ENCODE peak calls at places on chromosomes 7 and 10, in ten cellular contexts. G is psoas muscle; J is CD8-positive, alpha-beta T cell; Z is CD4-positive, CD25-positive, alpha-beta regulatory T cell; Y is spleen; C is right atrium auricular region; K is body of pancreas; V is Peyer's patch; D is H7; B is tibial artery. E is an unnamed sample. For H3K36me3, the result is how much of the 10 kb centered on the place peaks cover.

GRCh38 chr7:18590259-18590658 is 94.7 kb downstream of the HDAC9 start:
- DNase-seq in G (no peak), J (no peak), Z (no peak), Y (no peak), C (no peak), K (no peak), V (no peak), D (no peak), B (no peak), E (no peak)

GRCh38 chr10:32454148-32454547 is 8.2 kb downstream of the CCDC7 start:
- DNase-seq in G (no peak), J (no peak), Z (no peak), Y (no peak), C (no peak), K (no peak), V (no peak), D (no peak), B (no peak), E (no peak)

GRCh38 chr7:2170576-2171521 is 61.9 kb downstream of the MAD1L1 start:
- DNase-seq in G (no peak), J (no peak), Z (no peak), Y (no peak), C (peak), K (no peak), V (no peak), D (peak), B (no peak), E (no peak)

GRCh38 chr7:38548605-38549004 is 82.6 kb downstream of the AMPH start:
- DNase-seq in G (no peak), J (no peak), Z (no peak), Y (no peak), C (no peak), K (no peak), V (no peak), D (no peak), B (no peak), E (no peak)

GRCh38 chr10:29588640-29589421 is 45.9 kb downstream of the SVIL start:
- DNase-seq in G (peak), J (no peak), Z (no peak), Y (no peak), C (no peak), K (no peak), V (no peak), D (no peak), B (no peak), E (no peak)

GRCh38 chr10:13183625-13184024 is 22.3 kb downstream of the MCM10 start:
- DNase-seq in G (no peak), J (no peak), Z (no peak), Y (no peak), C (no peak), K (no peak), V (no peak), D (no peak), B (no peak), E (no peak)

GRCh38 chr7:150964593-150965111 is 13.5 kb downstream of the KCNH2 start:
- DNase-seq in G (no peak), J (no peak), Z (no peak), Y (no peak), C (peak), K (no peak), V (no peak), D (peak), B (no peak), E (peak)

GRCh38 chr10:15053061-15053460 is 9.3 kb downstream of the OLAH start:
- DNase-seq in G (no peak), J (no peak), Z (no peak), Y (no peak), C (no peak), K (no peak), V (no peak), D (no peak), B (no peak), E (no peak)

GRCh38 chr7:44639701-44640321 is 33.4 kb downstream of the OGDH start:
- DNase-seq in G (no peak), J (no peak), Z (no peak), Y (no peak), C (peak), K (peak), V (no peak), D (peak), B (no peak), E (peak)

GRCh38 chr10:27742926-27743735 is 2.5 kb downstream of the MKX start:
- DNase-seq in G (peak), J (peak), Z (no peak), Y (peak), C (no peak), K (peak), V (no peak), D (peak), B (peak), E (peak)

GRCh38 chr7:55254242-55254595 is 110.9 kb upstream of the LANCL2 start:
- DNase-seq in G (no peak), J (no peak), Z (no peak), Y (no peak), C (no peak), K (no peak), V (peak), D (peak), B (no peak), E (no peak)

GRCh38 chr7:78587443-78588044 is 789.0 kb downstream of the PHTF2 start:
- DNase-seq in G (no peak), J (no peak), Z (no peak), Y (no peak), C (no peak), K (no peak), V (no peak), D (peak), B (no peak), E (no peak)

GRCh38 chr10:86851329-86852207 is 95.1 kb downstream of the BMPR1A start:
- DNase-seq in G (peak), J (no peak), Z (no peak), Y (no peak), C (no peak), K (no peak), V (no peak), D (no peak), B (no peak), E (no peak)

GRCh38 chr7:135713836-135714470 is 14.0 kb downstream of the SLC13A4 start:
- DNase-seq in G (no peak), J (no peak), Z (no peak), Y (no peak), C (no peak), K (no peak), V (no peak), D (no peak), B (no peak), E (no peak)

GRCh38 chr10:22624289-22624738 is 90.1 kb downstream of the PIP4K2A start:
- DNase-seq in G (no peak), J (no peak), Z (no peak), Y (no peak), C (no peak), K (no peak), V (no peak), D (no peak), B (no peak), E (no peak)

GRCh38 chr7:118918556-118918955 is 694.1 kb downstream of the ANKRD7 start:
- DNase-seq in G (no peak), J (no peak), Z (no peak), Y (no peak), C (no peak), K (no peak), V (no peak), D (no peak), B (no peak), E (no peak)

GRCh38 chr7:17233643-17234397 is 64.6 kb upstream of the AHR start:
- DNase-seq in G (no peak), J (peak), Z (no peak), Y (no peak), C (no peak), K (no peak), V (no peak), D (no peak), B (no peak), E (no peak)

GRCh38 chr10:121771957-121772356 is 155.9 kb downstream of the ATE1 start:
- DNase-seq in G (no peak), J (no peak), Z (no peak), Y (no peak), C (no peak), K (no peak), V (no peak), D (no peak), B (no peak), E (no peak)

GRCh38 chr10:49509904-49510303 is 29.0 kb downstream of the ERCC6 start:
- DNase-seq in G (no peak), J (no peak), Z (no peak), Y (no peak), C (no peak), K (no peak), V (no peak), D (no peak), B (no peak), E (no peak)

GRCh38 chr10:112471878-112472487 is 25.0 kb downstream of the VTI1A start:
- DNase-seq in G (no peak), J (no peak), Z (peak), Y (no peak), C (no peak), K (no peak), V (no peak), D (peak), B (no peak), E (no peak)

GRCh38 chr7:150947761-150948680 is 30.1 kb downstream of the KCNH2 start:
- DNase-seq in G (no peak), J (no peak), Z (no peak), Y (peak), C (no peak), K (no peak), V (peak), D (peak), B (peak), E (no peak)

GRCh38 chr10:44873156-44873555 is 38.0 kb upstream of the TMEM72 start:
- DNase-seq in G (no peak), J (no peak), Z (no peak), Y (no peak), C (peak), K (no peak), V (no peak), D (no peak), B (peak), E (no peak)

GRCh38 chr10:13776861-13777301 is 190.1 kb downstream of the PRPF18 start:
- DNase-seq in G (no peak), J (no peak), Z (no peak), Y (no peak), C (no peak), K (no peak), V (no peak), D (no peak), B (no peak), E (no peak)

GRCh38 chr10:120262857-120263547 is 194.0 kb upstream of the PLPP4 start:
- DNase-seq in G (no peak), J (no peak), Z (no peak), Y (no peak), C (no peak), K (no peak), V (no peak), D (no peak), B (no peak), E (no peak)

DNA sequence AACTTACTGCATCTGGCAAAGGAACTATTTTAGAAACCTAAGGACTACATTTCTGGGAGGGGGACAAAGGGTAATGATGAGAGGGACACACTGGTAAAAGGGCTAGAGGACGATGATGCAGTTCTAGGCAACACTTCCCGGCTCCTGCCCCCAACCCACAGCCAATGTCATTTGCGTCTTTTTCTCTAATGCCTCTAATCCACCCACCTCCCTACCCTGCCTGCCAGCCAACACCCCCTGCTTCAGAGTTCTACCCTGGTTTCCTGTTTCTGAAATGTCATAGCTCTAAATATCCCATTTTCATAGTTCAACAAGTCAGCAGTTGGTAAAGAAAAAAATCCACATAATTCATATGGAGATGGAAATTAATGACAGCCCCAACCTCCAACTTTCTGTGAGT is 79.0 kb downstream of the KIAA1549 start:
- DNase-seq in G (no peak), J (no peak), Z (no peak), Y (no peak), C (no peak), K (no peak), V (no peak), D (no peak), B (no peak), E (no peak)
- H3K36me3 ChIP-seq in G (under half), J (under half), Z (under half), Y (under half), C (under half), K (under half), V (under half), D (under half), B (under half), E (under half)

DNA sequence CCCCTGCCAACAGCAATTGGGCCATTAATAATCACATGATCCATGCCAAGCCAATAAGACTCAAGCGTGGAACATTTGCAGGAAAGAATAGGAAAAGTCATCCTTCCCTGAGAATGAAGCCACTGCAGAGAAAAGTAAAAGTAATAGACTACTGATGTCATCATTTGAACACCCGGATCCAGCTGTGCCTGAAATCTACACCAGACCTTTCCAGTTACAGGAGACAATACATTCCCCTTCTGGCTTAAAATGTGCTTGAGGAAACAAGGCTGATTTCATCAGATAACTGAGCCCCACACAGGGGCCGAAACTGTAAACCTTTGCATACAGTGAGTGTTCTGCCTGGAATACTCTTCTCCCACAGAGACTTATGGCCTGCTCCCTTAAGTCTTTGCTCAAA is 232.8 kb downstream of the KCNMA1 start:
- DNase-seq in G (no peak), J (no peak), Z (no peak), Y (no peak), C (no peak), K (no peak), V (no peak), D (no peak), B (no peak), E (no peak)
- H3K36me3 ChIP-seq in G (under half), J (under half), Z (under half), Y (under half), C (under half), K (under half), V (under half), D (under half), B (under half), E (under half)

DNA sequence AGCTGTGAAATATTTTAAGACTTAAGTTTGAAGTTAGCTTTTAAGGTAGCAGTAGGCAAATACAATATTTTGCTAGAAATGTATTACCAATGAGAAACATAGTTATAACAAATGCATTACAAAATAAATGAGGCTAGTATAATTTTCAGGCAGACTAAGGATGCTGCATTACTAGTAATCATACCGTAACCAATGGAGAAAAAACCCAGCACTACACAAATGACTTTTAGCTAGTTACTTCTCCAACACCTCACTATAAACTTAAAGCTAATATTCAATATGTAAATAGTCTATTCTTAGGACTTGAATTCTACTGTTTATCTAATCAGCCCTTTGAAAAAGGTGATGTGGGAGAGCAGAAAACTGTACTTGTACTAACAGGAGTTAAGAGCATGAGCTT is 285.3 kb upstream of the KLF14 start:
- DNase-seq in G (no peak), J (no peak), Z (no peak), Y (no peak), C (no peak), K (no peak), V (no peak), D (no peak), B (no peak), E (no peak)
- H3K36me3 ChIP-seq in G (under half), J (under half), Z (under half), Y (under half), C (under half), K (under half), V (under half), D (under half), B (under half), E (under half)

GRCh38 chr7:34064511-34065158 is 159.3 kb downstream of the BMPER start:
- DNase-seq in G (peak), J (no peak), Z (no peak), Y (no peak), C (no peak), K (no peak), V (no peak), D (no peak), B (no peak), E (no peak)
- H3K36me3 ChIP-seq in G (under half), J (under half), Z (under half), Y (under half), C (under half), K (under half), V (under half), D (under half), B (under half), E (under half)

GRCh38 chr10:12164085-12164484 is 31.6 kb downstream of the NUDT5 start:
- DNase-seq in G (no peak), J (no peak), Z (no peak), Y (no peak), C (no peak), K (no peak), V (no peak), D (no peak), B (no peak), E (no peak)
- H3K36me3 ChIP-seq in G (under half), J (under half), Z (half or more), Y (half or more), C (half or more), K (under half), V (under half), D (under half), B (half or more), E (under half)

DNA sequence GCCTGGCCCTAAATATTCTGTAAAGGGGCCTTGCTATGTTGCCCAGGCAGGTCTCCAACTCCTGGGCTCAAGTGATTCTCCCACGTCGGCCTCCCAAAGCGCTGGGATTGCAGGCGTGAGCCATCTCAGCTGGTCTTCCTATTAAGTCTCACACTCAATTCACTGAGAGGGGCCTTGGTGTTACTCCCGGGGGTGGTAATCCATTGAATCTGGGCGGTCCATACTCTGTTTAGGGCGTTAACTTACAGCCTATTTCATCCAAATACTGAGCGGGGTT is 665 bp upstream of the SRRT start:
- DNase-seq in G (no peak), J (no peak), Z (no peak), Y (no peak), C (no peak), K (no peak), V (no peak), D (peak), B (peak), E (no peak)
- H3K36me3 ChIP-seq in G (under half), J (under half), Z (under half), Y (half or more), C (under half), K (under half), V (under half), D (under half), B (under half), E (under half)

GRCh38 chr10:93473804-93474472 is 8.2 kb downstream of the MYOF start:
- DNase-seq in G (no peak), J (no peak), Z (no peak), Y (no peak), C (no peak), K (no peak), V (no peak), D (no peak), B (no peak), E (no peak)
- H3K36me3 ChIP-seq in G (under half), J (under half), Z (under half), Y (under half), C (under half), K (under half), V (under half), D (under half), B (under half), E (under half)

GRCh38 chr7:97859606-97860204 is 12.5 kb downstream of the ASNS start:
- DNase-seq in G (no peak), J (no peak), Z (no peak), Y (no peak), C (no peak), K (no peak), V (no peak), D (no peak), B (no peak), E (no peak)
- H3K36me3 ChIP-seq in G (under half), J (under half), Z (under half), Y (half or more), C (under half), K (under half), V (under half), D (under half), B (under half), E (under half)

DNA sequence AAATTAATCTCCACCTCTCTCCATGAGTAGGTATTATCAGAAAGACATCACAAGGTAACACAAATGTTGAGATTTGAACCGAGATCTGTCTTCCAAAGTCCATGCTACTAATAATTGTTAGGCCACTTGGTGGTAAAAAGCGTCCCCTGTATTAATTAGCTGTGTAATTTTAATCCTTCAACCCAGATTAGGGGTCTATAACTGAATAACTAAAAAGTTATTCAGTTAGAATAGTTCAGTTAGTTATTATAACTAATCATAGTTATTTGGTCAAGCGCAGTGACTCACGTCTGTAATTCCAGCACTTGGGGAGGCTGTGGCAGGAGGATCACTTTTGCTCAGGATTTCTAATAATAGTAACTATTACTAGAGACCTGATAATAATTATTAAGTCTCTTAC is 5.6 kb downstream of the PDSS1 start:
- DNase-seq in G (no peak), J (no peak), Z (no peak), Y (no peak), C (no peak), K (no peak), V (no peak), D (no peak), B (no peak), E (no peak)
- H3K36me3 ChIP-seq in G (under half), J (under half), Z (under half), Y (half or more), C (under half), K (under half), V (under half), D (under half), B (under half), E (under half)

DNA sequence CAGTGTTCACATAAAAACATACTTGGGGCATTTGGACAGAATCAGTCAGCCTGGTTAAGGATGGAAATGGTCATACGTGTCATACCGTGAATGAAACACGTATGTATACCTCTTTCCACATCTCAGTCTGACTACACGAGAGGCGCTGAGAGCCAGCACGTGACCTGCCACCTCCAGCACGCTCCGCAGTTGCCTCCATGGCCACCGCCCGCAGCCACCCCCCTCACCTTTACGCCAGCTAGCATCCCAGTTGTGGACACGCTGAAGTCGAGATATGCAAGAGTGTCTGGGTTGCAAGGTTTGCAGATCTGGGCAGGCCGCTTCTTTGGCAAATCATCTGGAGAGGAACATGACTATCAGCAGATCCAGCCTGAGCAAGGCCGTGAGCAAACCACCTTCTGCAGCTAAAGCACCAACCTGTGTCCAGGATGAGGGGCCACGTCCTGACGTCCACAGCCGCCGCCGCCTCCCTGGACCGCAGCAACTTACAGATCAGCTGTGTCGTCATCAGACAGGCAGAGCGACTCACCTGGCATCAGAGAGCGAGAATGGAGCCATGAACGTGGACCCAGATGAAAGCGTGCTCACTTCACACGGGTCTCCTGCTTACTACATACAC is 209.4 kb downstream of the ZMYND11 start:
- DNase-seq in G (no peak), J (no peak), Z (no peak), Y (peak), C (no peak), K (no peak), V (peak), D (peak), B (no peak), E (no peak)
- H3K36me3 ChIP-seq in G (under half), J (under half), Z (under half), Y (half or more), C (under half), K (under half), V (under half), D (under half), B (half or more), E (under half)

E was measured in mucosa of descending colon.